ENCODE peak calls at places on chromosomes 6 and 20, in eight cellular contexts. V is upper lobe of left lung, S is sigmoid colon, I is stomach, M is breast epithelium, P is transverse colon, F is endothelial cell of umbilical vein, H is HCT116. A is an unnamed sample.

GRCh38 chr6:161088676-161089328 is 97.2 kb downstream of the MAP3K4 start:
- DNase-seq in V (no peak), S (no peak), I (no peak), M (no peak), P (no peak), F (peak; percentile 13), H (no peak), A (no peak)

GRCh38 chr20:11012975-11013374 is 339.2 kb upstream of the JAG1 start:
- DNase-seq in V (no peak), S (no peak), I (no peak), M (no peak), P (no peak), F (no peak), H (no peak), A (no peak)

GRCh38 chr6:85390775-85391174 is 59.1 kb upstream of the NT5E start:
- DNase-seq in V (no peak), S (no peak), I (no peak), M (no peak), P (no peak), F (no peak), H (no peak), A (no peak)

GRCh38 chr20:32648761-32649615 is 24.8 kb downstream of the C20orf203 start:
- DNase-seq in V (no peak), S (no peak), I (no peak), M (no peak), P (no peak), F (no peak), H (peak; percentile 13), A (no peak)

GRCh38 chr20:57712851-57713504 is 3.2 kb upstream of the PMEPA1 start:
- DNase-seq in V (no peak), S (no peak), I (no peak), M (no peak), P (no peak), F (no peak), H (no peak), A (no peak)

GRCh38 chr20:62752671-62753501 is 43.4 kb upstream of the MRGBP start:
- DNase-seq in V (peak; percentile 64), S (no peak), I (no peak), M (no peak), P (no peak), F (no peak), H (no peak), A (no peak)

GRCh38 chr6:17580518-17581048 is 19.5 kb upstream of the FAM8A1 start:
- DNase-seq in V (peak; percentile 92), S (peak; percentile 75), I (peak; percentile 35), M (peak; percentile 56), P (peak; percentile 34), F (peak; percentile 49), H (no peak), A (no peak)

GRCh38 chr6:42938987-42939809 is 9.9 kb downstream of the CNPY3 start:
- DNase-seq in V (no peak), S (no peak), I (no peak), M (no peak), P (no peak), F (no peak), H (no peak), A (no peak)

GRCh38 chr6:2157441-2158127 is 87.8 kb downstream of the GMDS start:
- DNase-seq in V (no peak), S (no peak), I (no peak), M (no peak), P (no peak), F (peak; percentile 27), H (peak; percentile 48), A (no peak)

GRCh38 chr6:31836036-31836675 is 8.6 kb downstream of the HSPA1B start:
- DNase-seq in V (no peak), S (no peak), I (no peak), M (no peak), P (no peak), F (no peak), H (no peak), A (no peak)

GRCh38 chr6:107344383-107344782 is 115.0 kb downstream of the PDSS2 start:
- DNase-seq in V (no peak), S (no peak), I (no peak), M (no peak), P (no peak), F (no peak), H (no peak), A (no peak)

GRCh38 chr6:158571826-158572652 is 12.1 kb downstream of the TMEM181 start:
- DNase-seq in V (peak; percentile 81), S (no peak), I (peak; percentile 92), M (peak; percentile 52), P (peak; percentile 87), F (no peak), H (no peak), A (no peak)

GRCh38 chr6:81886157-81886556 is 133.7 kb upstream of the TENT5A start:
- DNase-seq in V (no peak), S (no peak), I (no peak), M (no peak), P (no peak), F (no peak), H (no peak), A (no peak)

GRCh38 chr6:63486196-63486595 is 86.1 kb upstream of the LOC128125822 start:
- DNase-seq in V (no peak), S (no peak), I (no peak), M (no peak), P (no peak), F (no peak), H (no peak), A (no peak)

GRCh38 chr20:46351357-46352058 is 43.2 kb upstream of the CDH22 start:
- DNase-seq in V (no peak), S (no peak), I (no peak), M (no peak), P (no peak), F (no peak), H (no peak), A (no peak)

GRCh38 chr6:37407948-37408347 is 25.1 kb upstream of the CMTR1 start:
- DNase-seq in V (no peak), S (no peak), I (no peak), M (no peak), P (no peak), F (no peak), H (no peak), A (no peak)

GRCh38 chr20:40173877-40174276 is 515.2 kb downstream of the MAFB start:
- DNase-seq in V (no peak), S (no peak), I (no peak), M (no peak), P (no peak), F (peak; percentile 16), H (no peak), A (no peak)

GRCh38 chr6:113635222-113635970 is 221.7 kb upstream of the MARCKS start:
- DNase-seq in V (no peak), S (no peak), I (no peak), M (no peak), P (no peak), F (no peak), H (no peak), A (no peak)

GRCh38 chr6:44011350-44011925 is 115.8 kb downstream of the MRPL14 start:
- DNase-seq in V (no peak), S (peak; percentile 24), I (no peak), M (no peak), P (no peak), F (no peak), H (no peak), A (no peak)

GRCh38 chr6:44010411-44011349 is 116.6 kb downstream of the MRPL14 start:
- DNase-seq in V (no peak), S (peak; percentile 61), I (no peak), M (no peak), P (no peak), F (no peak), H (peak; percentile 74), A (no peak)

GRCh38 chr6:44008821-44009370 is 118.4 kb downstream of the MRPL14 start:
- DNase-seq in V (no peak), S (peak; percentile 28), I (no peak), M (no peak), P (no peak), F (no peak), H (no peak), A (no peak)

GRCh38 chr6:44007818-44008660 is 119.2 kb downstream of the MRPL14 start:
- DNase-seq in V (no peak), S (peak; percentile 51), I (no peak), M (peak; percentile 24), P (no peak), F (no peak), H (no peak), A (no peak)

GRCh38 chr6:44009425-44010321 is 117.6 kb downstream of the MRPL14 start:
- DNase-seq in V (no peak), S (peak; percentile 68), I (peak; percentile 63), M (peak; percentile 65), P (no peak), F (no peak), H (no peak), A (no peak)
- H3K4me1 ChIP-seq in V (no peaks in the 10 kb centered on the region), S (peaks cover 12% of the 10 kb centered on the region), I (no peaks in the 10 kb centered on the region), M (no peaks in the 10 kb centered on the region), P (no peaks in the 10 kb centered on the region), F (no peaks in the 10 kb centered on the region), H (peaks cover 49% of the 10 kb centered on the region), A (peaks cover 40% of the 10 kb centered on the region)

GRCh38 chr20:327946-328563 is 2.7 kb downstream of the SOX12 start:
- DNase-seq in V (peak; percentile 50), S (no peak), I (no peak), M (no peak), P (no peak), F (peak; percentile 15), H (no peak), A (no peak)
- TF ChIP-seq POLR2AphosphoS5 in V (no peak), S (no peak), I (no peak), M (no peak), P (no peak), F (no peak), H (no peak), A (no peak)

DNA sequence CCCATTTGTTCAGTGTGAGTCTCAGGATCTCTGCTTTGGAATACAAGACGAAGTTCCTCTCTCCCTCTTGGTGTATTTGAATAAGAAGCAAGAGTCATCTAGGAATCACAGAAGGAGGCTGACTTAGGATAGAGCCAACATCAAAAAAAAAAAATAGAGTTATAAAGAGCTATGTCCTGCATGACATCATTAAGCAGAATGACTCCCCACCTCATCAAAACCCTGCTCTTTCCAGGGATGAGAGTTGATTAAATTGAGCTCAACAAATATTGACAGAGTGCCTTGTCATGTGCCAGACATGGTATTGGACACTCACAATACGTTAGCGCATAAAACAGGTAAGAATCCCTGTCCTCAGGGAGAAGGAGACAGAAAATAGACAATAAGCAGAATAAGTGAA is 48.6 kb upstream of the TNFAIP3 start:
- DNase-seq in V (no peak), S (no peak), I (no peak), M (no peak), P (no peak), F (no peak), H (no peak), A (no peak)
- H3K4me1 ChIP-seq in V (peaks cover 8% of the 10 kb centered on the region), S (peaks cover 20% of the 10 kb centered on the region), I (peaks cover 7% of the 10 kb centered on the region), M (no peaks in the 10 kb centered on the region), P (peaks cover 9% of the 10 kb centered on the region), F (no peaks in the 10 kb centered on the region), H (peaks cover 2% of the 10 kb centered on the region), A (peaks cover 56% of the 10 kb centered on the region)

GRCh38 chr6:26087284-26088115 is at the start of gene HFE:
- DNase-seq in V (peak; percentile 88), S (peak; percentile 81), I (peak; percentile 51), M (no peak), P (peak; percentile 57), F (peak; percentile 70), H (no peak), A (no peak)
- TF ChIP-seq POLR2AphosphoS5 in V (peak; percentile 59), S (peak; percentile 56), I (peak; percentile 2), M (peak; percentile 36), P (no peak), F (no peak), H (peak; percentile 46), A (peak; percentile 70)

GRCh38 chr20:59682603-59683002 is 78.3 kb downstream of the PHACTR3 start:
- DNase-seq in V (no peak), S (no peak), I (no peak), M (no peak), P (no peak), F (no peak), H (no peak), A (no peak)
- H3K4me1 ChIP-seq in V (no peaks in the 10 kb centered on the region), S (no peaks in the 10 kb centered on the region), I (no peaks in the 10 kb centered on the region), M (no peaks in the 10 kb centered on the region), P (no peaks in the 10 kb centered on the region), F (no peaks in the 10 kb centered on the region), H (no peaks in the 10 kb centered on the region), A (no peaks in the 10 kb centered on the region)